ENCODE peak calls at places on chromosomes 3 and 15, in seven cellular contexts. P, Y, J, L, R, H and A are unnamed samples.

GRCh38 chr3:188442430-188442829 is 288.5 kb downstream of the LPP start:
- DNase-seq in P (no peak), Y (no peak), J (no peak), L (no peak), R (peak; percentile 51), H (no peak), A (no peak)

GRCh38 chr3:84601303-84601702 is 357.5 kb upstream of the CADM2 start:
- DNase-seq in P (no peak), Y (no peak), J (no peak), L (no peak), R (no peak), H (no peak), A (no peak)

GRCh38 chr3:24242012-24242698 is 252.5 kb downstream of the THRB start:
- DNase-seq in P (no peak), Y (no peak), J (peak; percentile 45), L (peak; percentile 64), R (no peak), H (no peak), A (no peak)

GRCh38 chr3:90062018-90062417 is 954.6 kb downstream of the EPHA3 start:
- DNase-seq in P (no peak), Y (no peak), J (peak; percentile 2), L (peak; percentile 13), R (no peak), H (no peak), A (no peak)

GRCh38 chr3:76024640-76025039 is 239.3 kb upstream of the ZNF717 start:
- DNase-seq in P (no peak), Y (no peak), J (peak; percentile 59), L (peak; percentile 19), R (peak; percentile 26), H (no peak), A (no peak)

GRCh38 chr3:8762607-8763377 is 6.6 kb downstream of the OXTR start:
- DNase-seq in P (no peak), Y (no peak), J (no peak), L (no peak), R (no peak), H (no peak), A (no peak)

GRCh38 chr3:120773932-120774331 is 31.4 kb downstream of the GTF2E1 start:
- DNase-seq in P (no peak), Y (no peak), J (peak; percentile 75), L (no peak), R (peak; percentile 41), H (no peak), A (no peak)

GRCh38 chr15:50107591-50108408 is 11.2 kb downstream of the ATP8B4 start:
- DNase-seq in P (no peak), Y (no peak), J (no peak), L (no peak), R (peak; percentile 91), H (no peak), A (peak; percentile 90)

GRCh38 chr3:172246107-172246870 is 202.0 kb downstream of the GHSR start:
- DNase-seq in P (no peak), Y (no peak), J (no peak), L (no peak), R (no peak), H (no peak), A (no peak)

GRCh38 chr3:63582943-63583500 is 69.5 kb upstream of the SNTN start:
- DNase-seq in P (no peak), Y (no peak), J (no peak), L (no peak), R (no peak), H (no peak), A (no peak)

GRCh38 chr15:49521802-49522201 is 98.8 kb downstream of the FGF7 start:
- DNase-seq in P (no peak), Y (no peak), J (peak; percentile 33), L (no peak), R (peak; percentile 13), H (no peak), A (peak; percentile 7)

GRCh38 chr3:62260655-62261054 is 112.7 kb downstream of the FEZF2 start:
- DNase-seq in P (no peak), Y (no peak), J (no peak), L (no peak), R (no peak), H (no peak), A (no peak)

GRCh38 chr3:30578479-30578878 is 27.9 kb upstream of the TGFBR2 start:
- DNase-seq in P (peak; percentile 66), Y (no peak), J (peak; percentile 94), L (peak; percentile 5), R (peak; percentile 12), H (no peak), A (peak; percentile 51)

GRCh38 chr15:89105147-89105546 is 16.9 kb downstream of the ABHD2 start:
- DNase-seq in P (peak; percentile 94), Y (no peak), J (peak; percentile 99), L (peak; percentile 79), R (no peak), H (no peak), A (no peak)

GRCh38 chr3:128112406-128112968 is 11.1 kb downstream of the RUVBL1 start:
- DNase-seq in P (peak; percentile 51), Y (no peak), J (peak; percentile 90), L (peak; percentile 80), R (peak; percentile 75), H (peak; percentile 39), A (no peak)

GRCh38 chr3:42745776-42746454 is 27.1 kb downstream of the CCDC13 start:
- DNase-seq in P (no peak), Y (no peak), J (no peak), L (no peak), R (no peak), H (no peak), A (no peak)

GRCh38 chr3:157175678-157176077 is 15.7 kb upstream of the CCNL1 start:
- DNase-seq in P (no peak), Y (no peak), J (no peak), L (peak; percentile 45), R (peak; percentile 38), H (peak; percentile 19), A (peak; percentile 31)

GRCh38 chr3:154275965-154276364 is 48.3 kb downstream of the DHX36 start:
- DNase-seq in P (no peak), Y (no peak), J (no peak), L (no peak), R (no peak), H (no peak), A (no peak)

GRCh38 chr3:94311651-94312050 is 248.8 kb downstream of the NSUN3 start:
- DNase-seq in P (no peak), Y (no peak), J (no peak), L (no peak), R (no peak), H (no peak), A (no peak)

GRCh38 chr3:94307588-94307987 is 244.7 kb downstream of the NSUN3 start:
- DNase-seq in P (no peak), Y (no peak), J (no peak), L (no peak), R (no peak), H (no peak), A (no peak)

GRCh38 chr3:94305835-94306685 is 243.2 kb downstream of the NSUN3 start:
- DNase-seq in P (no peak), Y (no peak), J (no peak), L (no peak), R (no peak), H (no peak), A (no peak)

GRCh38 chr3:94310736-94311135 is 247.9 kb downstream of the NSUN3 start:
- DNase-seq in P (no peak), Y (no peak), J (no peak), L (no peak), R (no peak), H (no peak), A (no peak)

GRCh38 chr3:94308767-94309166 is 245.9 kb downstream of the NSUN3 start:
- DNase-seq in P (no peak), Y (no peak), J (no peak), L (no peak), R (no peak), H (no peak), A (no peak)
- TF ChIP-seq CTCF in P (peak; percentile 9), Y (no peak), J (no peak), L (no peak), R (no peak), H (no peak), A (no peak)

DNA sequence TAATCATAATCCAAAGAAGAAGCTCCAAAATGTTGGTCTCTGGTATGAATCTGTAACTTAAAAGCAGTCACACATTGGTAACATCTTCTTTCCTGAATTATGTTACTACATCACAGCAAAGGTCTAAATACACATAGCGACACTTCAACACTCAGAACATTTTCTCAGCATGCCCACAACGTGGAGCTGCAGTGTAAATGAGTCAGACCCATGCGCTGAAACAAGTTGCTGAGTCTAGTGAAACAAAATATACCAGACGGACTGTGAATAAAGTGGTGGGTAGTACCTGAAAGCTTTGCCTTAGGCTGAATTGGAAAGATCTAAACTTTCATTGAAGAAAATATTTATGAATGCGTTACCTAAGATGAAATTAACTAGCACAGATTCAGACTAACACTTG is 33.2 kb upstream of the GOLGA8B start:
- DNase-seq in P (no peak), Y (no peak), J (peak; percentile 49), L (peak; percentile 36), R (peak; percentile 14), H (no peak), A (no peak)
- TF ChIP-seq CTCF in P (peak; percentile 33), Y (no peak), J (peak; percentile 29), L (peak; percentile 27), R (no peak), H (no peak), A (no peak)

DNA sequence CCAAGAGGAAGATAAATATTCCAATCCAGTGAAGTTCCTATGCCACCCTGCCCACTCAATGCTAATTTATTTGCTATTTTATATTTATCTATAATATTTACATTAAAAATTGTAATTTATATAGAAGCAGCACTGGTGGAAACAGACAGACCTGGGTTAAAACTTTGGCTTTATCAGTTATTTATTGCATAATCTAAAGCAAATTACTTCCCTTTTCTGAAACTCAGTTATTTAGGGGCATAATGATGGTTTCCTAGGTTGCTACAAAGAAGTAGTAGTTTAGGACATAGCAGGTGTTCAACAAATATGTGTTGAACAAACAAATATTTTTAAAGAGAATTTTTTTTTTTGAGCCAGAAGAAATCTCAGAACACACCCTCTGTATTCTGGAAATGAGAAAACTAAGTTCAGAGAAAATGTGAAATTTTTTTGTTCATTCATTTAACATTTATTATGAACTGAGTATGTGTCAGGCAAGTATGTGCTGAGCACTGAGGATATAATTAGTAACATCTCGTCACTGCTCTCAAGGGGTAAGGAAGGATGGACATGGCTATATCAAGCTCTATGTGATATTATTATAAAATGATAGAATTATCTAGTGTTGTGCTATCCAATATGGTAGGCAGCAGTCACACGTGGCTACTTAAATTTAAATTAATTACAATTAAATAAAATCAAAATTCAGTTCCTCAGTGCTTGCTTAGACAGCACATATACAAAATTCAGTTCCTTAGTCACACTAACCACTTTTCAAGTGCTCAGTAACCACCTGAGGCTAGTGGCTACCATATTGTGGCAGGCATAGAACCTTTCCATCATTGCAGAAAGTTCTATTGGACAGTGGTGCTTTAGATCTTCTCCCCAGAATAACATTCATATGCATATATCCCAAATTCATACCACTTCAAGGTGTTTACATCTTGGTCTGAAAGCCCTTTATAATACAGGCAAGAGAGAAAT is 7.0 kb upstream of the UBE2Q2 start:
- DNase-seq in P (no peak), Y (no peak), J (no peak), L (no peak), R (no peak), H (no peak), A (no peak)
- TF ChIP-seq CTCF in P (no peak), Y (no peak), J (no peak), L (no peak), R (no peak), H (no peak), A (no peak)

DNA sequence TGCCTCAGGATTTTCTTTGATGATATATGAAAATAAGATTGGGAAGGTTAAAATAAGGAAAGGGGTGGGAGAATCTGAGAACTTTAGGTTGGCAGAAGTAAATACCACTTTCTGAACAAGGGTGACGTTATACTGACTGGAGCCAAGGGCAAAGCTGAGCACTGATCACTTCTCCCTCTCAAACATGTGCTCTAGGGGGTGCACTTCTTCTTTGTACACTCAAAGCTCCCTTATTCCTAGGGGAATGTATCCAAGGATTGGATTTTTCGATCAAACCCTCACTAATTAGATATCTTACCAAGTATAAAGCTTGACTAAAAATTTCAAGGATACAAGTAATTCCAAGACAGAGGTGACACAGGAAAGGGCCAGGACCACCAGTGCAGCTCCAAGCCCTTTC is 243.9 kb upstream of the UMPS start:
- DNase-seq in P (no peak), Y (no peak), J (no peak), L (no peak), R (no peak), H (no peak), A (no peak)
- TF ChIP-seq CTCF in P (peak; percentile 19), Y (peak; percentile 15), J (peak; percentile 8), L (no peak), R (no peak), H (no peak), A (no peak)